ENCODE peak calls at places on chromosomes 7 and 10, in eight cellular contexts. One of them, this sample, is unnamed.

GRCh38 chr7:1326511-1326785 is 93.8 kb downstream of the UNCX start:
- DNase-seq in AG09309: no peak
- DNase-seq in bronchial epithelial cell: no peak
- DNase-seq in tibial nerve: no peak
- DNase-seq in foreskin fibroblast: no peak
- DNase-seq in uterus: no peak
- DNase-seq in hepatocyte: no peak
- DNase-seq in breast epithelium: no peak
- DNase-seq in this sample: no peak

GRCh38 chr7:123675092-123675473 is 19.4 kb downstream of the LMOD2 start:
- DNase-seq in AG09309: peak; percentile 14
- DNase-seq in bronchial epithelial cell: peak; percentile 85
- DNase-seq in tibial nerve: no peak
- DNase-seq in foreskin fibroblast: no peak
- DNase-seq in uterus: no peak
- DNase-seq in hepatocyte: no peak
- DNase-seq in breast epithelium: no peak
- DNase-seq in this sample: no peak

GRCh38 chr7:86814980-86815379 is 171.3 kb downstream of the GRM3 start:
- DNase-seq in AG09309: no peak
- DNase-seq in bronchial epithelial cell: peak; percentile 10
- DNase-seq in tibial nerve: no peak
- DNase-seq in foreskin fibroblast: peak; percentile 1
- DNase-seq in uterus: no peak
- DNase-seq in hepatocyte: peak; percentile 28
- DNase-seq in breast epithelium: no peak
- DNase-seq in this sample: no peak

GRCh38 chr7:388023-388355 is 98.0 kb downstream of the FOXL3 start:
- DNase-seq in AG09309: no peak
- DNase-seq in bronchial epithelial cell: no peak
- DNase-seq in tibial nerve: no peak
- DNase-seq in foreskin fibroblast: no peak
- DNase-seq in uterus: no peak
- DNase-seq in hepatocyte: no peak
- DNase-seq in breast epithelium: no peak
- DNase-seq in this sample: peak; percentile 43

GRCh38 chr10:6522230-6522629 is 57.8 kb downstream of the PRKCQ start:
- DNase-seq in AG09309: no peak
- DNase-seq in bronchial epithelial cell: peak; percentile 79
- DNase-seq in tibial nerve: no peak
- DNase-seq in foreskin fibroblast: no peak
- DNase-seq in uterus: no peak
- DNase-seq in hepatocyte: no peak
- DNase-seq in breast epithelium: no peak
- DNase-seq in this sample: no peak

GRCh38 chr7:131919920-131920709 is 363.7 kb upstream of the PODXL start:
- DNase-seq in AG09309: no peak
- DNase-seq in bronchial epithelial cell: no peak
- DNase-seq in tibial nerve: no peak
- DNase-seq in foreskin fibroblast: no peak
- DNase-seq in uterus: no peak
- DNase-seq in hepatocyte: no peak
- DNase-seq in breast epithelium: no peak
- DNase-seq in this sample: no peak

GRCh38 chr7:154620307-154620706 is 382.6 kb downstream of the PAXIP1 start:
- DNase-seq in AG09309: no peak
- DNase-seq in bronchial epithelial cell: no peak
- DNase-seq in tibial nerve: no peak
- DNase-seq in foreskin fibroblast: no peak
- DNase-seq in uterus: no peak
- DNase-seq in hepatocyte: no peak
- DNase-seq in breast epithelium: no peak
- DNase-seq in this sample: no peak

GRCh38 chr7:110786576-110786975 is 304.4 kb upstream of the LRRN3 start:
- DNase-seq in AG09309: no peak
- DNase-seq in bronchial epithelial cell: no peak
- DNase-seq in tibial nerve: no peak
- DNase-seq in foreskin fibroblast: no peak
- DNase-seq in uterus: no peak
- DNase-seq in hepatocyte: no peak
- DNase-seq in breast epithelium: no peak
- DNase-seq in this sample: no peak

GRCh38 chr10:79458483-79458882 is 13.1 kb upstream of the ZCCHC24 start:
- DNase-seq in AG09309: no peak
- DNase-seq in bronchial epithelial cell: no peak
- DNase-seq in tibial nerve: no peak
- DNase-seq in foreskin fibroblast: peak; percentile 36
- DNase-seq in uterus: no peak
- DNase-seq in hepatocyte: no peak
- DNase-seq in breast epithelium: no peak
- DNase-seq in this sample: no peak

GRCh38 chr7:29962035-29962434 is 27.6 kb downstream of the SCRN1 start:
- DNase-seq in AG09309: no peak
- DNase-seq in bronchial epithelial cell: no peak
- DNase-seq in tibial nerve: no peak
- DNase-seq in foreskin fibroblast: no peak
- DNase-seq in uterus: no peak
- DNase-seq in hepatocyte: no peak
- DNase-seq in breast epithelium: no peak
- DNase-seq in this sample: no peak

GRCh38 chr7:153100691-153101237 is 341.2 kb downstream of the ACTR3B start:
- DNase-seq in AG09309: no peak
- DNase-seq in bronchial epithelial cell: no peak
- DNase-seq in tibial nerve: no peak
- DNase-seq in foreskin fibroblast: no peak
- DNase-seq in uterus: no peak
- DNase-seq in hepatocyte: no peak
- DNase-seq in breast epithelium: no peak
- DNase-seq in this sample: no peak

GRCh38 chr7:138105216-138105615 is 29.0 kb downstream of the AKR1D1 start:
- DNase-seq in AG09309: no peak
- DNase-seq in bronchial epithelial cell: peak; percentile 13
- DNase-seq in tibial nerve: no peak
- DNase-seq in foreskin fibroblast: no peak
- DNase-seq in uterus: no peak
- DNase-seq in hepatocyte: no peak
- DNase-seq in breast epithelium: no peak
- DNase-seq in this sample: no peak

GRCh38 chr7:16590424-16590823 is 55.1 kb downstream of the ANKMY2 start:
- DNase-seq in AG09309: no peak
- DNase-seq in bronchial epithelial cell: peak; percentile 12
- DNase-seq in tibial nerve: no peak
- DNase-seq in foreskin fibroblast: no peak
- DNase-seq in uterus: no peak
- DNase-seq in hepatocyte: peak; percentile 67
- DNase-seq in breast epithelium: no peak
- DNase-seq in this sample: no peak

GRCh38 chr10:76178561-76179292 is 747.3 kb downstream of the LRMDA start:
- DNase-seq in AG09309: no peak
- DNase-seq in bronchial epithelial cell: peak; percentile 80
- DNase-seq in tibial nerve: no peak
- DNase-seq in foreskin fibroblast: no peak
- DNase-seq in uterus: no peak
- DNase-seq in hepatocyte: no peak
- DNase-seq in breast epithelium: no peak
- DNase-seq in this sample: no peak

GRCh38 chr10:47063858-47064257 is 152.6 kb downstream of the PTPN20 start:
- DNase-seq in AG09309: no peak
- DNase-seq in bronchial epithelial cell: no peak
- DNase-seq in tibial nerve: no peak
- DNase-seq in foreskin fibroblast: no peak
- DNase-seq in uterus: no peak
- DNase-seq in hepatocyte: no peak
- DNase-seq in breast epithelium: no peak
- DNase-seq in this sample: no peak

GRCh38 chr7:120402801-120403200 is 129.8 kb downstream of the KCND2 start:
- DNase-seq in AG09309: no peak
- DNase-seq in bronchial epithelial cell: peak; percentile 61
- DNase-seq in tibial nerve: no peak
- DNase-seq in foreskin fibroblast: no peak
- DNase-seq in uterus: no peak
- DNase-seq in hepatocyte: no peak
- DNase-seq in breast epithelium: no peak
- DNase-seq in this sample: no peak

GRCh38 chr7:96187735-96188622 is 133.9 kb downstream of the SLC25A13 start:
- DNase-seq in AG09309: no peak
- DNase-seq in bronchial epithelial cell: no peak
- DNase-seq in tibial nerve: no peak
- DNase-seq in foreskin fibroblast: no peak
- DNase-seq in uterus: no peak
- DNase-seq in hepatocyte: peak; percentile 13
- DNase-seq in breast epithelium: no peak
- DNase-seq in this sample: no peak

GRCh38 chr7:40197527-40197926 is 62.7 kb downstream of the SUGCT start:
- DNase-seq in AG09309: no peak
- DNase-seq in bronchial epithelial cell: no peak
- DNase-seq in tibial nerve: no peak
- DNase-seq in foreskin fibroblast: no peak
- DNase-seq in uterus: no peak
- DNase-seq in hepatocyte: no peak
- DNase-seq in breast epithelium: no peak
- DNase-seq in this sample: no peak

GRCh38 chr10:122492006-122492405 is 30.7 kb downstream of the HTRA1 start:
- DNase-seq in AG09309: no peak
- DNase-seq in bronchial epithelial cell: no peak
- DNase-seq in tibial nerve: no peak
- DNase-seq in foreskin fibroblast: no peak
- DNase-seq in uterus: no peak
- DNase-seq in hepatocyte: no peak
- DNase-seq in breast epithelium: no peak
- DNase-seq in this sample: no peak

DNA sequence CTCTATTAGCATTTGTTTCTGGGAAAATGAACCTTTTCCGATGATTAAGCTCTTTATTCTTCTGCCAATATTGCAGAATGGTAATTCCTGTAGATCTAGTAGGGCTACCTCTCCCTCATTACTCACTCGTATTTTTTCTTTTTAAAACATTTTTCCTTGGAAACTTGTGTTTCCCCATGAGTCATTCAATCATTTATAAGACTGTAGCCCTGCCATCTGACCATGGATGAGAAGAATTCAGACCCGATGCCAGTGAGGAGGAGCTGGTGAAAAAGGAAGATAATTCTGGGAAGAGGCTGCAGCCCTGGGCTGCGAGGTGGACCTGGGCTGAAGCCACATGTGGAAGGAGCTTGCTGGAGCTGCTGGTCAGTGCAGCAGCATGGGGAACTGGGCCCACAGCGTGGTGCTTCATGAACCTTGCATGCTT is 242.8 kb downstream of the KLF6 start:
- DNase-seq in AG09309: peak; percentile 76
- DNase-seq in bronchial epithelial cell: peak; percentile 87
- DNase-seq in tibial nerve: no peak
- DNase-seq in foreskin fibroblast: peak; percentile 84
- DNase-seq in uterus: no peak
- DNase-seq in hepatocyte: no peak
- DNase-seq in breast epithelium: no peak
- DNase-seq in this sample: no peak
- H3K4me3 ChIP-seq in AG09309: no peak overlapping the region
- H3K4me3 ChIP-seq in bronchial epithelial cell: no peak overlapping the region
- H3K4me3 ChIP-seq in tibial nerve: no peak overlapping the region
- H3K4me3 ChIP-seq in foreskin fibroblast: no peak overlapping the region
- H3K4me3 ChIP-seq in uterus: no peak overlapping the region
- H3K4me3 ChIP-seq in hepatocyte: no peak overlapping the region
- H3K4me3 ChIP-seq in breast epithelium: no peak overlapping the region
- H3K4me3 ChIP-seq in this sample: no peak overlapping the region

GRCh38 chr7:100490483-100491191 is 6.9 kb downstream of the NYAP1 start:
- DNase-seq in AG09309: no peak
- DNase-seq in bronchial epithelial cell: no peak
- DNase-seq in tibial nerve: no peak
- DNase-seq in foreskin fibroblast: no peak
- DNase-seq in uterus: no peak
- DNase-seq in hepatocyte: no peak
- DNase-seq in breast epithelium: no peak
- DNase-seq in this sample: no peak

GRCh38 chr7:100489121-100489520 is 5.4 kb downstream of the NYAP1 start:
- DNase-seq in AG09309: no peak
- DNase-seq in bronchial epithelial cell: no peak
- DNase-seq in tibial nerve: no peak
- DNase-seq in foreskin fibroblast: no peak
- DNase-seq in uterus: no peak
- DNase-seq in hepatocyte: no peak
- DNase-seq in breast epithelium: no peak
- DNase-seq in this sample: no peak

GRCh38 chr7:100486753-100487446 is 3.2 kb downstream of the NYAP1 start:
- DNase-seq in AG09309: no peak
- DNase-seq in bronchial epithelial cell: no peak
- DNase-seq in tibial nerve: no peak
- DNase-seq in foreskin fibroblast: peak; percentile 52
- DNase-seq in uterus: no peak
- DNase-seq in hepatocyte: peak; percentile 10
- DNase-seq in breast epithelium: no peak
- DNase-seq in this sample: no peak

GRCh38 chr7:100489824-100490223 is 6.1 kb downstream of the NYAP1 start:
- DNase-seq in AG09309: no peak
- DNase-seq in bronchial epithelial cell: peak; percentile 35
- DNase-seq in tibial nerve: no peak
- DNase-seq in foreskin fibroblast: peak; percentile 98
- DNase-seq in uterus: peak; percentile 80
- DNase-seq in hepatocyte: peak; percentile 96
- DNase-seq in breast epithelium: no peak
- DNase-seq in this sample: no peak

GRCh38 chr7:100488333-100489095 is 4.8 kb downstream of the NYAP1 start:
- DNase-seq in AG09309: no peak
- DNase-seq in bronchial epithelial cell: no peak
- DNase-seq in tibial nerve: no peak
- DNase-seq in foreskin fibroblast: no peak
- DNase-seq in uterus: no peak
- DNase-seq in hepatocyte: no peak
- DNase-seq in breast epithelium: no peak
- DNase-seq in this sample: no peak
- H3K4me3 ChIP-seq in AG09309: no peak overlapping the region
- H3K4me3 ChIP-seq in bronchial epithelial cell: no peak overlapping the region
- H3K4me3 ChIP-seq in tibial nerve: no peak overlapping the region
- H3K4me3 ChIP-seq in foreskin fibroblast: no peak overlapping the region
- H3K4me3 ChIP-seq in uterus: no peak overlapping the region
- H3K4me3 ChIP-seq in hepatocyte: no peak overlapping the region
- H3K4me3 ChIP-seq in breast epithelium: no peak overlapping the region
- H3K4me3 ChIP-seq in this sample: no peak overlapping the region

GRCh38 chr10:80460399-80461207 is 6.5 kb downstream of the TSPAN14 start:
- DNase-seq in AG09309: no peak
- DNase-seq in bronchial epithelial cell: peak; percentile 92
- DNase-seq in tibial nerve: no peak
- DNase-seq in foreskin fibroblast: peak; percentile 66
- DNase-seq in uterus: peak; percentile 46
- DNase-seq in hepatocyte: peak; percentile 83
- DNase-seq in breast epithelium: peak; percentile 89
- DNase-seq in this sample: no peak
- H3K4me3 ChIP-seq in AG09309: no peak overlapping the region
- H3K4me3 ChIP-seq in bronchial epithelial cell: no peak overlapping the region
- H3K4me3 ChIP-seq in tibial nerve: no peak overlapping the region
- H3K4me3 ChIP-seq in foreskin fibroblast: no peak overlapping the region
- H3K4me3 ChIP-seq in uterus: no peak overlapping the region
- H3K4me3 ChIP-seq in hepatocyte: no peak overlapping the region
- H3K4me3 ChIP-seq in breast epithelium: peak overlapping the region; percentile 47
- H3K4me3 ChIP-seq in this sample: peak overlapping the region; percentile 30

DNA sequence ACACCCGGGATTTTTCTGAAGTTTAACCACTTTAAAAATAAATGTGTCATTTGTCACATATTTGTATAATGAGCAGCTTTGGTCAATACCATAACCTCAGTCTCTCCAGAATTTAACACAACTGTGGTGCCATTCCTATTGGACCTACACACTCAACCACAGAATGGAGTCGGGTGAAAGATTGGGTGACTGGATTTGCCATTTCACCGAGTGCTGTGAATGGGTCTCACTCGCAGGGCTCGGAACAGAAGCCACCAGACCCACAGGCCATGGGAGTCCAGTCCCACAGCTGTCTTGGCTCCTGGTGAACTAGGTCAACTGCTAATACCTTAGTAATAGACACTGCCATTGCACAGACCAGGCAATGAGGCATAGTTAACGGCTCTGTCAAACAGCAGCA is 298.4 kb downstream of the CCDC3 start:
- DNase-seq in AG09309: no peak
- DNase-seq in bronchial epithelial cell: no peak
- DNase-seq in tibial nerve: no peak
- DNase-seq in foreskin fibroblast: no peak
- DNase-seq in uterus: no peak
- DNase-seq in hepatocyte: no peak
- DNase-seq in breast epithelium: no peak
- DNase-seq in this sample: no peak
- H3K4me3 ChIP-seq in AG09309: no peak overlapping the region
- H3K4me3 ChIP-seq in bronchial epithelial cell: no peak overlapping the region
- H3K4me3 ChIP-seq in tibial nerve: no peak overlapping the region
- H3K4me3 ChIP-seq in foreskin fibroblast: no peak overlapping the region
- H3K4me3 ChIP-seq in uterus: no peak overlapping the region
- H3K4me3 ChIP-seq in hepatocyte: no peak overlapping the region
- H3K4me3 ChIP-seq in breast epithelium: no peak overlapping the region
- H3K4me3 ChIP-seq in this sample: no peak overlapping the region

This sample was measured in coronary artery.